ENCODE peak calls at places on chromosome 21, in five cellular contexts. T, C, M, B and I are unnamed samples.

GRCh38 chr21:43016728-43017127 is 42.4 kb downstream of the PKNOX1 start:
- DNase-seq in C (no peak), B (no peak), M (no peak), T (no peak), I (no peak)

GRCh38 chr21:39913651-39914145 is 46.5 kb downstream of the PCP4 start:
- DNase-seq in B (no peak), C (no peak), T (no peak), M (no peak), I (no peak)

GRCh38 chr21:26715878-26716506 is 129.2 kb downstream of the ADAMTS1 start:
- DNase-seq in B (peak), M (no peak), C (peak), T (peak), I (peak)

GRCh38 chr21:14383596-14384210 is 757 bp upstream of the HSPA13 start:
- DNase-seq in B (peak), C (peak), M (no peak), T (peak), I (no peak)

GRCh38 chr21:37370152-37371040 is 3.8 kb downstream of the DYRK1A start:
- DNase-seq in T (peak), M (no peak), C (peak), B (no peak), I (peak)

GRCh38 chr21:42107177-42107880 is 36.2 kb downstream of the UMODL1 start:
- DNase-seq in C (no peak), B (no peak), M (no peak), T (no peak), I (no peak)

GRCh38 chr21:36704958-36705678 is 6.2 kb downstream of the SIM2 start:
- DNase-seq in M (peak), T (no peak), B (no peak), C (no peak), I (no peak)

GRCh38 chr21:46636181-46636512 is 673 bp downstream of the PRMT2 start:
- DNase-seq in M (no peak), B (no peak), C (no peak), T (no peak), I (no peak)

GRCh38 chr21:35908311-35909078 is 151.8 kb downstream of the SETD4 start:
- DNase-seq in T (no peak), C (no peak), B (no peak), M (no peak), I (no peak)

GRCh38 chr21:26840912-26841311 is 4.3 kb downstream of the ADAMTS1 start:
- DNase-seq in B (peak), T (peak), C (peak), M (peak), I (peak)

GRCh38 chr21:40176732-40177131 is 309.5 kb downstream of the PCP4 start:
- DNase-seq in C (no peak), M (no peak), T (no peak), B (no peak), I (no peak)

GRCh38 chr21:33169360-33169759 is 60.4 kb upstream of the IFNAR2 start:
- DNase-seq in M (no peak), C (no peak), B (no peak), T (no peak), I (no peak)

GRCh38 chr21:40793057-40793456 is 53.9 kb downstream of the DSCAM start:
- DNase-seq in B (no peak), M (no peak), C (no peak), T (no peak), I (peak)

GRCh38 chr21:43196789-43197188 is 28.0 kb downstream of the CRYAA start:
- DNase-seq in C (no peak), M (no peak), T (no peak), B (no peak), I (peak)

GRCh38 chr21:43659136-43660000 is at the start of the genes HSF2BP and RRP1B:
- DNase-seq in B (peak), M (peak), C (peak), T (peak), I (peak)

GRCh38 chr21:38765056-38765455 is 40.7 kb upstream of the ETS2 start:
- DNase-seq in B (no peak), C (no peak), T (peak), M (no peak), I (no peak)

GRCh38 chr21:34126691-34127090 is 53.3 kb downstream of the MRPS6 start:
- DNase-seq in C (peak), M (no peak), B (no peak), T (peak), I (no peak)

GRCh38 chr21:15309022-15309590 is 244.3 kb upstream of the NRIP1 start:
- DNase-seq in M (no peak), B (no peak), C (no peak), T (no peak), I (no peak)

GRCh38 chr21:35072960-35073359 is 23.9 kb upstream of the RUNX1 start:
- DNase-seq in M (no peak), T (peak), B (no peak), C (no peak), I (peak)

GRCh38 chr21:17045214-17045835 is 467.5 kb upstream of the CXADR start:
- DNase-seq in B (peak), T (peak), M (no peak), C (peak), I (peak)

GRCh38 chr21:20971296-20971921 is 26.8 kb upstream of the NCAM2 start:
- DNase-seq in M (no peak), B (peak), T (peak), C (peak), I (peak)

GRCh38 chr21:45408811-45409261 is 3.9 kb downstream of the COL18A1 start:
- DNase-seq in C (no peak), B (no peak), T (no peak), M (peak), I (no peak)

GRCh38 chr21:17438642-17439041 is 74.2 kb upstream of the CXADR start:
- DNase-seq in B (no peak), T (no peak), M (no peak), C (no peak), I (no peak)

GRCh38 chr21:38355992-38356781 is 99.4 kb downstream of the KCNJ15 start:
- DNase-seq in M (peak), B (peak), T (peak), C (peak), I (peak)

GRCh38 chr21:46037338-46038325 is 56.1 kb downstream of the COL6A1 start:
- DNase-seq in M (no peak), T (no peak), C (no peak), B (no peak), I (no peak)

GRCh38 chr21:27831821-27832569 is 865.1 kb upstream of the ADAMTS5 start:
- DNase-seq in B (no peak), M (no peak), C (peak), T (peak), I (peak)

GRCh38 chr21:14957836-14958235 is 107.0 kb downstream of the NRIP1 start:
- DNase-seq in C (no peak), M (no peak), B (no peak), T (peak), I (peak)

GRCh38 chr21:44006017-44006624 is 6.0 kb upstream of the TRAPPC10 start:
- DNase-seq in B (peak), M (no peak), T (peak), C (peak), I (peak)